ENCODE peak calls at places on chromosomes 1 and 21, in seven cellular contexts. N is type B pancreatic cell; L is HAP-1; X is psoas muscle; Y is activated CD4-positive, alpha-beta memory T cell treated with anti-CD3 and anti-CD28 coated beads for 36 hours; C is left lung; G is GM12892. R is an unnamed sample.
A peak's percentile ranks its signal among the peaks of the same experiment; 100 is the strongest.

GRCh38 chr1:110737206-110737605 is 62.5 kb upstream of the KCNA3 start:
- DNase-seq in G (no peak), Y (no peak), X (no peak), C (no peak), N (no peak), L (no peak), R (no peak)

GRCh38 chr1:59179673-59180072 is 117.2 kb upstream of the FGGY start:
- DNase-seq in X (no peak), G (no peak), L (no peak), N (no peak), Y (no peak), C (no peak), R (no peak)

GRCh38 chr1:180267211-180267561 is 37.1 kb downstream of the LHX4 start:
- DNase-seq in Y (no peak), G (no peak), X (no peak), C (no peak), N (peak; percentile 64), L (no peak), R (peak; percentile 56)

GRCh38 chr1:156895408-156895874 is 1.9 kb downstream of the PEAR1 start:
- DNase-seq in N (no peak), C (no peak), G (no peak), Y (no peak), X (no peak), L (no peak), R (no peak)

GRCh38 chr1:236009857-236010256 is 55.0 kb downstream of the NID1 start:
- DNase-seq in N (no peak), C (no peak), L (no peak), Y (no peak), G (no peak), X (no peak), R (no peak)

GRCh38 chr1:59077739-59078503 is 219.0 kb upstream of the FGGY start:
- DNase-seq in C (no peak), Y (no peak), G (no peak), X (no peak), N (no peak), L (peak; percentile 67), R (no peak)

GRCh38 chr1:23394176-23394575 is 24.5 kb upstream of the ZNF436 start:
- DNase-seq in C (no peak), N (no peak), L (no peak), Y (no peak), X (no peak), G (no peak), R (no peak)

GRCh38 chr1:184801503-184801902 is 46.8 kb upstream of the EDEM3 start:
- DNase-seq in X (peak; percentile 30), C (no peak), G (no peak), L (no peak), Y (no peak), N (no peak), R (no peak)

GRCh38 chr1:25922633-25923567 is 16.7 kb upstream of the STMN1 start:
- DNase-seq in X (peak; percentile 44), C (peak; percentile 88), Y (peak; percentile 66), N (no peak), L (no peak), G (no peak), R (peak; percentile 77)

GRCh38 chr21:34274001-34274400 is 89.8 kb upstream of the KCNE2 start:
- DNase-seq in X (no peak), L (no peak), G (no peak), N (no peak), C (no peak), Y (no peak), R (no peak)

GRCh38 chr1:75265792-75266191 is 131.6 kb downstream of the LHX8 start:
- DNase-seq in L (peak; percentile 29), Y (no peak), G (no peak), N (no peak), C (no peak), X (no peak), R (no peak)

GRCh38 chr1:150558761-150559626 is 9.8 kb downstream of the ADAMTSL4 start:
- DNase-seq in C (peak; percentile 89), G (peak; percentile 19), Y (no peak), X (peak; percentile 71), L (peak; percentile 12), N (no peak), R (peak; percentile 84)

GRCh38 chr1:10692401-10693021 is 103.9 kb downstream of the CASZ1 start:
- DNase-seq in C (no peak), G (peak; percentile 71), Y (peak; percentile 87), X (no peak), N (no peak), L (peak; percentile 74), R (no peak)

GRCh38 chr1:56563568-56563967 is 15.8 kb downstream of the PLPP3 start:
- DNase-seq in X (no peak), Y (no peak), C (no peak), N (no peak), L (no peak), G (no peak), R (no peak)

GRCh38 chr1:32666866-32667566 is 16.0 kb downstream of the RBBP4 start:
- DNase-seq in G (no peak), N (no peak), Y (no peak), L (no peak), C (no peak), X (no peak), R (no peak)

GRCh38 chr1:4710592-4711190 is 56.3 kb downstream of the AJAP1 start:
- DNase-seq in X (no peak), N (no peak), L (no peak), G (no peak), C (peak; percentile 55), Y (no peak), R (no peak)

GRCh38 chr1:202010042-202011015 is at the start of gene ELF3:
- DNase-seq in L (no peak), N (no peak), G (peak; percentile 58), C (peak; percentile 87), X (no peak), Y (no peak), R (no peak)

GRCh38 chr1:202349263-202349928 is 897 bp downstream of the PPP1R12B start:
- DNase-seq in N (no peak), X (no peak), L (no peak), Y (peak; percentile 17), C (no peak), G (no peak), R (no peak)

GRCh38 chr1:64043976-64044375 is 159.4 kb upstream of the UBE2U start:
- DNase-seq in L (no peak), N (no peak), C (no peak), G (no peak), X (no peak), Y (no peak), R (peak; percentile 81)

GRCh38 chr1:144101397-144102050 is 129.7 kb upstream of the FAM72C start:
- DNase-seq in N (peak; percentile 79), Y (peak; percentile 15), C (peak; percentile 88), L (peak; percentile 17), G (peak; percentile 2), X (peak; percentile 30), R (peak; percentile 78)

GRCh38 chr1:219066631-219067349 is 106.9 kb upstream of the LYPLAL1 start:
- DNase-seq in G (no peak), N (no peak), X (no peak), Y (no peak), L (no peak), C (no peak), R (no peak)

GRCh38 chr1:117210831-117211261 is at the start of gene VTCN1:
- DNase-seq in C (peak; percentile 81), X (no peak), N (no peak), Y (no peak), L (no peak), G (no peak), R (no peak)

GRCh38 chr1:18670267-18670910 is 39.7 kb downstream of the PAX7 start:
- DNase-seq in X (no peak), L (no peak), G (no peak), C (no peak), Y (no peak), N (no peak), R (no peak)

GRCh38 chr1:237763137-237763536 is 127.6 kb downstream of the ZP4 start:
- DNase-seq in L (no peak), Y (no peak), N (no peak), X (no peak), C (no peak), G (no peak), R (no peak)

GRCh38 chr1:109239580-109240068 is 9.7 kb upstream of the CELSR2 start:
- DNase-seq in N (no peak), Y (peak; percentile 44), G (peak; percentile 21), L (peak; percentile 73), X (no peak), C (peak; percentile 23), R (no peak)

GRCh38 chr1:210344706-210345105 is 16.0 kb downstream of the HHAT start:
- DNase-seq in G (no peak), X (no peak), C (no peak), L (no peak), N (no peak), Y (no peak), R (no peak)

GRCh38 chr1:31932491-31933316 is 5.5 kb downstream of the PTP4A2 start:
- DNase-seq in G (no peak), N (no peak), Y (peak; percentile 29), X (no peak), L (no peak), C (no peak), R (no peak)

GRCh38 chr1:181558416-181558815 is 75.1 kb downstream of the CACNA1E start:
- DNase-seq in L (no peak), G (no peak), N (no peak), X (no peak), Y (no peak), C (no peak), R (no peak)

GRCh38 chr1:28163496-28164120 is 12.9 kb downstream of the PTAFR start:
- DNase-seq in L (no peak), Y (no peak), X (no peak), N (no peak), G (no peak), C (no peak), R (no peak)

GRCh38 chr1:111990878-111991760 is 1.7 kb upstream of the KCND3 start:
- DNase-seq in N (no peak), Y (peak; percentile 13), X (peak; percentile 66), G (no peak), C (peak; percentile 84), L (peak; percentile 79), R (peak; percentile 81)

GRCh38 chr21:35150562-35151226 is 101.6 kb upstream of the RUNX1 start:
- DNase-seq in L (no peak), N (no peak), C (no peak), Y (no peak), X (no peak), G (no peak), R (no peak)

GRCh38 chr1:193103759-193104495 is 1.3 kb downstream of the GLRX2 start:
- DNase-seq in N (no peak), C (no peak), G (no peak), X (no peak), L (no peak), Y (no peak), R (no peak)